ENCODE peak calls at places on chromosomes 16 and 17, in four cellular contexts. Y is lung microvascular endothelial cell; S is activated CD4-positive, alpha-beta T cell treated with anti-CD3 and anti-CD28 coated beads for 1 hour; Z is Peyer's patch. F is an unnamed sample.
A peak's percentile ranks its signal among the peaks of the same experiment; 100 is the strongest.

GRCh38 chr16:81635336-81635947 is 143.6 kb upstream of the PLCG2 start:
- DNase-seq in Y (no peak), S (no peak), Z (no peak), F (no peak)

GRCh38 chr16:22206847-22207714 is 1.0 kb downstream of the EEF2K start:
- DNase-seq in Y (peak; percentile 90), S (no peak), Z (peak; percentile 79), F (peak; percentile 86)

GRCh38 chr17:2892305-2892971 is 96.2 kb downstream of the RAP1GAP2 start:
- DNase-seq in Y (peak; percentile 4), S (no peak), Z (no peak), F (no peak)

GRCh38 chr17:80960797-80961452 is 30.7 kb upstream of the CHMP6 start:
- DNase-seq in Y (no peak), S (no peak), Z (no peak), F (no peak)

GRCh38 chr17:9414471-9414870 is 161.1 kb downstream of the STX8 start:
- DNase-seq in Y (no peak), S (no peak), Z (no peak), F (no peak)

GRCh38 chr16:57190136-57190535 is 4.0 kb downstream of the RSPRY1 start:
- DNase-seq in Y (no peak), S (no peak), Z (no peak), F (no peak)

GRCh38 chr17:78375401-78376079 is 2.9 kb upstream of the PGS1 start:
- DNase-seq in Y (peak; percentile 75), S (no peak), Z (no peak), F (no peak)

GRCh38 chr17:70810609-70811008 is 641.3 kb downstream of the KCNJ2 start:
- DNase-seq in Y (no peak), S (no peak), Z (no peak), F (no peak)

GRCh38 chr17:36600477-36600876 is 906 bp upstream of the MRM1 start:
- DNase-seq in Y (no peak), S (no peak), Z (no peak), F (peak; percentile 46)

GRCh38 chr17:62648954-62649294 is 21.5 kb downstream of the MRC2 start:
- DNase-seq in Y (no peak), S (no peak), Z (no peak), F (no peak)

GRCh38 chr16:81945665-81946064 is 65.6 kb downstream of the SDR42E1 start:
- DNase-seq in Y (no peak), S (no peak), Z (no peak), F (no peak)

F was measured in natural killer cell treated with Interleukin-12 subunit alpha and Interleukin-12 subunit beta and Interleukin-15 and Interleukin-18, amount 100 ng/mL, for 72 hours.